ENCODE peak calls at places on chromosomes 11 and 22, in ten cellular contexts. G is Kasumi-1; L is NCI-H1417; B is HEK293T; E is activated CD4-positive, alpha-beta T cell treated with anti-CD3 and anti-CD28 coated beads, Interleukin-2, amount 50 U/mL, for 48 hours; K is neural progenitor cell; C is NCI-H2171 treated with DMSO at 0.1 percent for 48 hours; T is effector CD8-positive, alpha-beta T cell; H is H9; S is retina. R is an unnamed sample.

GRCh38 chr11:9663699-9664275 is at the start of gene SWAP70:
- DNase-seq in G (peak; percentile 71), L (peak; percentile 40), B (peak; percentile 84), E (peak; percentile 84), K (peak; percentile 93), C (peak; percentile 40), T (peak; percentile 44), H (peak; percentile 95), S (peak; percentile 74), R (peak; percentile 82)

GRCh38 chr22:17638182-17638431 is 450 bp upstream of the BCL2L13 start:
- DNase-seq in G (peak; percentile 94), L (peak; percentile 52), B (peak; percentile 67), E (no peak), K (no peak), C (peak; percentile 90), T (no peak), H (no peak), S (no peak), R (peak; percentile 49)

GRCh38 chr11:2516276-2517015 is 71.6 kb downstream of the KCNQ1 start:
- DNase-seq in G (no peak), L (no peak), B (no peak), E (peak; percentile 0), K (peak; percentile 1), C (no peak), T (no peak), H (peak; percentile 14), S (peak; percentile 1), R (no peak)

GRCh38 chr11:112019066-112019465 is 6.1 kb upstream of the DLAT start:
- DNase-seq in G (no peak), L (no peak), B (no peak), E (no peak), K (no peak), C (no peak), T (no peak), H (no peak), S (no peak), R (no peak)

GRCh38 chr22:43185860-43186261 is 1.1 kb downstream of the TTLL12 start:
- DNase-seq in G (no peak), L (peak; percentile 16), B (no peak), E (no peak), K (peak; percentile 34), C (peak; percentile 78), T (no peak), H (no peak), S (peak; percentile 52), R (peak; percentile 55)

GRCh38 chr11:67352546-67353316 is 615 bp downstream of the POLD4 start:
- DNase-seq in G (peak; percentile 45), L (no peak), B (no peak), E (no peak), K (no peak), C (peak; percentile 57), T (no peak), H (peak; percentile 51), S (no peak), R (no peak)

GRCh38 chr11:34329876-34330275 is 27.9 kb downstream of the ABTB2 start:
- DNase-seq in G (no peak), L (no peak), B (no peak), E (no peak), K (no peak), C (no peak), T (no peak), H (no peak), S (no peak), R (no peak)

GRCh38 chr11:82355313-82355823 is 378.3 kb downstream of the FAM181B start:
- DNase-seq in G (no peak), L (no peak), B (no peak), E (no peak), K (no peak), C (no peak), T (no peak), H (no peak), S (no peak), R (no peak)

GRCh38 chr22:30277547-30278344 is 11.1 kb upstream of the OSM start:
- DNase-seq in G (peak; percentile 73), L (no peak), B (no peak), E (no peak), K (peak; percentile 48), C (no peak), T (no peak), H (no peak), S (no peak), R (no peak)

GRCh38 chr22:44256085-44256484 is 56.7 kb downstream of the SHISAL1 start:
- DNase-seq in G (no peak), L (no peak), B (no peak), E (no peak), K (no peak), C (no peak), T (no peak), H (peak; percentile 25), S (no peak), R (no peak)

R was measured in HuH-7.